ENCODE peak calls at places on chromosomes 2 and 18, in four cellular contexts. D is GM23338, Y is tibial artery, Z is DND-41. B is an unnamed sample. For H3K36me3, the result is how much of the 10 kb centered on the place peaks cover.

GRCh38 chr2:108243566-108243965 is 3.8 kb downstream of the SULT1C3 start:
- DNase-seq in D (no peak), Y (no peak), Z (no peak), B (no peak)

GRCh38 chr18:80159713-80160636 is 50.9 kb downstream of the ADNP2 start:
- DNase-seq in D (peak), Y (no peak), Z (no peak), B (no peak)

GRCh38 chr2:72139871-72140620 is 7.6 kb downstream of the CYP26B1 start:
- DNase-seq in D (no peak), Y (no peak), Z (no peak), B (peak)

GRCh38 chr18:48959921-48960920 is 9.5 kb upstream of the SMAD7 start:
- DNase-seq in D (peak), Y (no peak), Z (no peak), B (no peak)

GRCh38 chr18:48475635-48476549 is 62.9 kb upstream of the CTIF start:
- DNase-seq in D (peak), Y (peak), Z (peak), B (no peak)

GRCh38 chr2:125427721-125428315 is 1228.1 kb upstream of the GYPC start:
- DNase-seq in D (no peak), Y (no peak), Z (no peak), B (no peak)

GRCh38 chr18:24317370-24317769 is 80.3 kb downstream of the OSBPL1A start:
- DNase-seq in D (no peak), Y (no peak), Z (no peak), B (no peak)

GRCh38 chr2:221129657-221130056 is 442.4 kb downstream of the EPHA4 start:
- DNase-seq in D (no peak), Y (no peak), Z (no peak), B (no peak)

GRCh38 chr2:96091141-96091710 is 25.1 kb downstream of the ADRA2B start:
- DNase-seq in D (no peak), Y (no peak), Z (peak), B (peak)

GRCh38 chr2:188765522-188765921 is 208.7 kb upstream of the COL3A1 start:
- DNase-seq in D (peak), Y (no peak), Z (no peak), B (no peak)

GRCh38 chr2:121386707-121387106 is 101.7 kb upstream of the TFCP2L1 start:
- DNase-seq in D (no peak), Y (no peak), Z (no peak), B (no peak)

GRCh38 chr2:121388371-121388770 is 103.4 kb upstream of the TFCP2L1 start:
- DNase-seq in D (no peak), Y (no peak), Z (no peak), B (no peak)

GRCh38 chr2:121390082-121390481 is 105.1 kb upstream of the TFCP2L1 start:
- DNase-seq in D (no peak), Y (no peak), Z (no peak), B (no peak)

GRCh38 chr2:121386102-121386501 is 101.1 kb upstream of the TFCP2L1 start:
- DNase-seq in D (no peak), Y (no peak), Z (no peak), B (no peak)

GRCh38 chr2:121387591-121388325 is 102.8 kb upstream of the TFCP2L1 start:
- DNase-seq in D (no peak), Y (no peak), Z (no peak), B (no peak)
- H3K36me3 ChIP-seq in D (under half), Y (half or more), Z (half or more), B (under half)

GRCh38 chr2:147939313-147939712 is 81.2 kb downstream of the ORC4 start:
- DNase-seq in D (no peak), Y (no peak), Z (no peak), B (no peak)
- H3K36me3 ChIP-seq in D (under half), Y (under half), Z (under half), B (under half)

GRCh38 chr2:2860583-2861300 is 516.9 kb downstream of the EIPR1 start:
- DNase-seq in D (no peak), Y (no peak), Z (no peak), B (no peak)
- H3K36me3 ChIP-seq in D (under half), Y (under half), Z (under half), B (under half)

GRCh38 chr2:229879551-229879950 is 42.3 kb downstream of the TRIP12 start:
- DNase-seq in D (no peak), Y (no peak), Z (no peak), B (no peak)
- H3K36me3 ChIP-seq in D (under half), Y (under half), Z (under half), B (under half)

DNA sequence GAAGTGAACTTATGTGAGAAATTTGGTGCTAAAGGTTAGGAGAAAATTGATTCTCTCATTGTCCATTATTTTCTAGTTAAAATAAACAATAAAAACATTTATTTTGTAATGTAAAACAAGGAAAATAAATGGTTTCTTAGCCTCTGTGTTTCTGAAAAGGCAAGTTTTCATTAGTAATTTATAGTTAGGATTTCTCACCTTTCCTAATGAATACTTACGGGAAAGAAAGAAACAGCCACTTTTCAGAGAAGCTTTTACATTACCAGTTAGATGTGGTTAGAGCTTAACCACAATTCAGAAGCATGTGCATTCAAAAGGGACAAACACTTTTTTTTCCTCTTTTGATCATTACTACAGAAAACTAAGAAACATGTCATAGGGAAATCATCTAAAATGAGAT is 18.8 kb downstream of the NEMP2 start:
- DNase-seq in D (no peak), Y (no peak), Z (no peak), B (no peak)
- H3K36me3 ChIP-seq in D (under half), Y (under half), Z (half or more), B (under half)

GRCh38 chr18:74418023-74418422 is 39.1 kb downstream of the DIPK1C start:
- DNase-seq in D (no peak), Y (no peak), Z (no peak), B (no peak)

GRCh38 chr18:74416124-74416523 is 41.0 kb downstream of the DIPK1C start:
- DNase-seq in D (no peak), Y (no peak), Z (no peak), B (peak)

GRCh38 chr18:74413811-74414210 is 43.3 kb downstream of the DIPK1C start:
- DNase-seq in D (no peak), Y (no peak), Z (no peak), B (no peak)

GRCh38 chr18:74412106-74412880 is 44.8 kb downstream of the DIPK1C start:
- DNase-seq in D (peak), Y (no peak), Z (no peak), B (no peak)

GRCh38 chr18:74414951-74415515 is 42.1 kb downstream of the DIPK1C start:
- DNase-seq in D (no peak), Y (no peak), Z (no peak), B (no peak)
- H3K36me3 ChIP-seq in D (under half), Y (under half), Z (under half), B (under half)

DNA sequence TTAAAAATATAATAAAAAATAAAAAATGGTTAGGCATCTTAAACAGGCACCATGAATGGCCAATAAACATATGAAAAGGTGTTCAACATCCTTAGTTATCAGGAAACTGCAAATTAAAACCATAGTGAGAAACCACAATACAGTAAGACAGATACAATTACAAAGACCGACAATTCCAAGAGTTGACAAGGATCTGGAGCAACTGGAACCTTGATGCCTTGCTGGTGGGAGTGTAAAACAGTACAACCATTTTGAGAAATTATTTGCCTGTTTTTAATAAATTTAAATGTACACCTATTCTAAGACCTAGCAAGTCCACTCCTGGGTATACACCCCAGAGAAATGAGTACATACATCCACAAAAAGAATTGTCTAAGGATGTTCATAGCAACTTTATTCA is 49.1 kb downstream of the NGEF start:
- DNase-seq in D (no peak), Y (no peak), Z (no peak), B (no peak)
- H3K36me3 ChIP-seq in D (under half), Y (under half), Z (under half), B (under half)

B was measured in Peyer's patch.